ENCODE peak calls at places on chromosomes 12 and 14, in seven cellular contexts. U is dorsolateral prefrontal cortex; G is left colon; I is NCI-H524; S is iris pigment epithelial cell; W is fibroblast of the conjunctiva; X is CD8-positive, alpha-beta T cell. V is an unnamed sample.

GRCh38 chr12:26028953-26029740 is 70.7 kb downstream of the RASSF8 start:
- DNase-seq in U (no peak), G (peak), I (peak), S (peak), W (no peak), X (no peak), V (peak)

GRCh38 chr12:34603382-34604035 is 581.2 kb downstream of the ALG10 start:
- DNase-seq in U (no peak), G (no peak), I (no peak), S (no peak), W (no peak), X (no peak), V (no peak)

GRCh38 chr12:124448955-124449622 is 118.3 kb downstream of the NCOR2 start:
- DNase-seq in U (no peak), G (no peak), I (no peak), S (no peak), W (no peak), X (no peak), V (no peak)

GRCh38 chr14:71773900-71774481 is 158.2 kb upstream of the RGS6 start:
- DNase-seq in U (no peak), G (no peak), I (no peak), S (no peak), W (no peak), X (no peak), V (no peak)

GRCh38 chr14:97328743-97329142 is 531.6 kb downstream of the VRK1 start:
- DNase-seq in U (no peak), G (no peak), I (no peak), S (no peak), W (no peak), X (no peak), V (no peak)

GRCh38 chr12:112368856-112369255 is 13.4 kb downstream of the HECTD4 start:
- DNase-seq in U (no peak), G (no peak), I (peak), S (no peak), W (no peak), X (no peak), V (no peak)

GRCh38 chr14:79528843-79529405 is 682.4 kb downstream of the DIO2 start:
- DNase-seq in U (no peak), G (no peak), I (no peak), S (no peak), W (no peak), X (no peak), V (no peak)

GRCh38 chr12:97465012-97465345 is 2.4 kb downstream of the RMST start:
- DNase-seq in U (no peak), G (no peak), I (no peak), S (no peak), W (no peak), X (no peak), V (no peak)

GRCh38 chr14:100540926-100541620 is 46.1 kb downstream of the BEGAIN start:
- DNase-seq in U (no peak), G (peak), I (no peak), S (no peak), W (no peak), X (no peak), V (no peak)

GRCh38 chr14:78253986-78254385 is 83.8 kb downstream of the NRXN3 start:
- DNase-seq in U (no peak), G (no peak), I (no peak), S (peak), W (no peak), X (no peak), V (no peak)

GRCh38 chr12:30450872-30451271 is 244.8 kb downstream of the IPO8 start:
- DNase-seq in U (no peak), G (no peak), I (no peak), S (peak), W (no peak), X (no peak), V (no peak)

GRCh38 chr12:25194211-25194610 is 749 bp downstream of the DNAI7 start:
- DNase-seq in U (no peak), G (no peak), I (no peak), S (no peak), W (no peak), X (no peak), V (no peak)

GRCh38 chr14:69281450-69282169 is 21.7 kb downstream of the GALNT16 start:
- DNase-seq in U (no peak), G (no peak), I (peak), S (no peak), W (no peak), X (no peak), V (no peak)

GRCh38 chr14:50961606-50962259 is 17.4 kb upstream of the PYGL start:
- DNase-seq in U (no peak), G (no peak), I (no peak), S (peak), W (no peak), X (no peak), V (no peak)

GRCh38 chr12:50365709-50366406 is 30.6 kb downstream of the FAM186A start:
- DNase-seq in U (no peak), G (no peak), I (no peak), S (no peak), W (no peak), X (no peak), V (no peak)

GRCh38 chr14:105844810-105845724 is 318.7 kb downstream of the TMEM121 start:
- DNase-seq in U (no peak), G (no peak), I (no peak), S (no peak), W (no peak), X (no peak), V (no peak)

GRCh38 chr14:91078095-91078737 is 17.8 kb upstream of the RPS6KA5 start:
- DNase-seq in U (no peak), G (no peak), I (no peak), S (no peak), W (no peak), X (peak), V (no peak)

GRCh38 chr12:46224401-46224800 is 44.4 kb downstream of the SLC38A1 start:
- DNase-seq in U (no peak), G (no peak), I (no peak), S (no peak), W (peak), X (no peak), V (no peak)

GRCh38 chr14:93137864-93138263 is 22.1 kb upstream of the ITPK1 start:
- DNase-seq in U (no peak), G (peak), I (peak), S (no peak), W (no peak), X (no peak), V (no peak)

GRCh38 chr14:25048170-25049126 is 1.5 kb downstream of the STXBP6 start:
- DNase-seq in U (peak), G (peak), I (no peak), S (peak), W (peak), X (no peak), V (no peak)

GRCh38 chr12:85182699-85183098 is 97.3 kb upstream of the ALX1 start:
- DNase-seq in U (no peak), G (no peak), I (no peak), S (peak), W (peak), X (no peak), V (peak)

GRCh38 chr12:107485731-107486130 is 199.9 kb upstream of the PWP1 start:
- DNase-seq in U (no peak), G (no peak), I (no peak), S (peak), W (no peak), X (no peak), V (no peak)

GRCh38 chr12:94147991-94148840 is at the start of gene PLXNC1:
- DNase-seq in U (peak), G (peak), I (peak), S (peak), W (no peak), X (peak), V (no peak)

GRCh38 chr14:91119556-91120311 is 5.9 kb downstream of the DGLUCY start:
- DNase-seq in U (no peak), G (no peak), I (no peak), S (peak), W (no peak), X (no peak), V (no peak)